ENCODE peak calls at places on chromosomes 16 and 17, in five cellular contexts. One of them, this sample, is unnamed. For H3K4me1, the result is how much of the 10 kb centered on the place peaks cover.

GRCh38 chr17:34712481-34713195 is 133.3 kb downstream of the TMEM132E start:
- DNase-seq in mucosa of descending colon: no peak
- DNase-seq in HepG2: no peak
- DNase-seq in heart right ventricle: no peak
- DNase-seq in neural progenitor cell: no peak
- DNase-seq in this sample: no peak

GRCh38 chr16:53545433-53545832 is 42.4 kb upstream of the AKTIP start:
- DNase-seq in mucosa of descending colon: no peak
- DNase-seq in HepG2: peak
- DNase-seq in heart right ventricle: no peak
- DNase-seq in neural progenitor cell: no peak
- DNase-seq in this sample: no peak

GRCh38 chr16:2913603-2914002 is 1.9 kb downstream of the FLYWCH1 start:
- DNase-seq in mucosa of descending colon: no peak
- DNase-seq in HepG2: no peak
- DNase-seq in heart right ventricle: no peak
- DNase-seq in neural progenitor cell: no peak
- DNase-seq in this sample: no peak

GRCh38 chr16:69865701-69866100 is 85.4 kb upstream of the CLEC18A start:
- DNase-seq in mucosa of descending colon: no peak
- DNase-seq in HepG2: peak
- DNase-seq in heart right ventricle: no peak
- DNase-seq in neural progenitor cell: peak
- DNase-seq in this sample: no peak

GRCh38 chr17:3019761-3020160 is 43.6 kb downstream of the OR1D5 start:
- DNase-seq in mucosa of descending colon: peak
- DNase-seq in HepG2: no peak
- DNase-seq in heart right ventricle: no peak
- DNase-seq in neural progenitor cell: no peak
- DNase-seq in this sample: no peak

GRCh38 chr17:49746791-49747490 is 17.0 kb downstream of the FAM117A start:
- DNase-seq in mucosa of descending colon: no peak
- DNase-seq in HepG2: no peak
- DNase-seq in heart right ventricle: no peak
- DNase-seq in neural progenitor cell: no peak
- DNase-seq in this sample: no peak

GRCh38 chr17:35849469-35850348 is 19.0 kb downstream of the HEATR9 start:
- DNase-seq in mucosa of descending colon: no peak
- DNase-seq in HepG2: peak
- DNase-seq in heart right ventricle: no peak
- DNase-seq in neural progenitor cell: peak
- DNase-seq in this sample: peak

GRCh38 chr16:975313-975690 is 4.5 kb upstream of the LMF1 start:
- DNase-seq in mucosa of descending colon: no peak
- DNase-seq in HepG2: no peak
- DNase-seq in heart right ventricle: no peak
- DNase-seq in neural progenitor cell: no peak
- DNase-seq in this sample: no peak

GRCh38 chr16:21283521-21284289 is 5.6 kb upstream of the CRYM start:
- DNase-seq in mucosa of descending colon: peak
- DNase-seq in HepG2: peak
- DNase-seq in heart right ventricle: peak
- DNase-seq in neural progenitor cell: peak
- DNase-seq in this sample: peak

GRCh38 chr17:46832945-46833839 is 14.7 kb upstream of the WNT3 start:
- DNase-seq in mucosa of descending colon: no peak
- DNase-seq in HepG2: peak
- DNase-seq in heart right ventricle: no peak
- DNase-seq in neural progenitor cell: peak
- DNase-seq in this sample: no peak

GRCh38 chr16:4360538-4361021 is 9.5 kb upstream of the PAM16 start:
- DNase-seq in mucosa of descending colon: no peak
- DNase-seq in HepG2: no peak
- DNase-seq in heart right ventricle: peak
- DNase-seq in neural progenitor cell: peak
- DNase-seq in this sample: peak

GRCh38 chr17:39787038-39787437 is 49.3 kb downstream of the GRB7 start:
- DNase-seq in mucosa of descending colon: no peak
- DNase-seq in HepG2: no peak
- DNase-seq in heart right ventricle: no peak
- DNase-seq in neural progenitor cell: no peak
- DNase-seq in this sample: no peak

GRCh38 chr17:28711723-28712036 is at the start of gene PROCA1:
- DNase-seq in mucosa of descending colon: no peak
- DNase-seq in HepG2: no peak
- DNase-seq in heart right ventricle: no peak
- DNase-seq in neural progenitor cell: no peak
- DNase-seq in this sample: no peak

GRCh38 chr17:32157225-32157624 is 14.9 kb downstream of the RHOT1 start:
- DNase-seq in mucosa of descending colon: no peak
- DNase-seq in HepG2: no peak
- DNase-seq in heart right ventricle: no peak
- DNase-seq in neural progenitor cell: no peak
- DNase-seq in this sample: no peak

GRCh38 chr16:81826523-81826922 is 47.4 kb downstream of the PLCG2 start:
- DNase-seq in mucosa of descending colon: no peak
- DNase-seq in HepG2: no peak
- DNase-seq in heart right ventricle: no peak
- DNase-seq in neural progenitor cell: no peak
- DNase-seq in this sample: no peak

GRCh38 chr17:61486135-61487120 is 34.2 kb downstream of the TBX4 start:
- DNase-seq in mucosa of descending colon: no peak
- DNase-seq in HepG2: no peak
- DNase-seq in heart right ventricle: no peak
- DNase-seq in neural progenitor cell: peak
- DNase-seq in this sample: no peak

GRCh38 chr16:52721331-52721730 is 174.4 kb upstream of the TOX3 start:
- DNase-seq in mucosa of descending colon: no peak
- DNase-seq in HepG2: no peak
- DNase-seq in heart right ventricle: no peak
- DNase-seq in neural progenitor cell: no peak
- DNase-seq in this sample: no peak

GRCh38 chr17:75181608-75182318 is 996 bp downstream of the SUMO2 start:
- DNase-seq in mucosa of descending colon: peak
- DNase-seq in HepG2: no peak
- DNase-seq in heart right ventricle: no peak
- DNase-seq in neural progenitor cell: peak
- DNase-seq in this sample: no peak

GRCh38 chr16:53465606-53466290 is 31.5 kb downstream of the RBL2 start:
- DNase-seq in mucosa of descending colon: no peak
- DNase-seq in HepG2: no peak
- DNase-seq in heart right ventricle: no peak
- DNase-seq in neural progenitor cell: no peak
- DNase-seq in this sample: no peak

GRCh38 chr17:45114117-45114932 is 18.0 kb downstream of the PLCD3 start:
- DNase-seq in mucosa of descending colon: no peak
- DNase-seq in HepG2: no peak
- DNase-seq in heart right ventricle: no peak
- DNase-seq in neural progenitor cell: no peak
- DNase-seq in this sample: no peak

GRCh38 chr16:89013692-89014455 is 36.9 kb upstream of the CBFA2T3 start:
- DNase-seq in mucosa of descending colon: peak
- DNase-seq in HepG2: no peak
- DNase-seq in heart right ventricle: no peak
- DNase-seq in neural progenitor cell: no peak
- DNase-seq in this sample: no peak

GRCh38 chr17:77882481-77883212 is 75.9 kb upstream of the TNRC6C start:
- DNase-seq in mucosa of descending colon: peak
- DNase-seq in HepG2: peak
- DNase-seq in heart right ventricle: peak
- DNase-seq in neural progenitor cell: no peak
- DNase-seq in this sample: no peak
- H3K4me1 ChIP-seq in mucosa of descending colon: under half
- H3K4me1 ChIP-seq in HepG2: under half
- H3K4me1 ChIP-seq in heart right ventricle: half or more
- H3K4me1 ChIP-seq in neural progenitor cell: under half
- H3K4me1 ChIP-seq in this sample: under half

GRCh38 chr17:7060165-7060890 is 16.4 kb upstream of the SLC16A11 start:
- DNase-seq in mucosa of descending colon: no peak
- DNase-seq in HepG2: peak
- DNase-seq in heart right ventricle: no peak
- DNase-seq in neural progenitor cell: no peak
- DNase-seq in this sample: no peak
- H3K4me3 ChIP-seq in mucosa of descending colon: no peak
- H3K4me3 ChIP-seq in HepG2: no peak
- H3K4me3 ChIP-seq in heart right ventricle: no peak
- H3K4me3 ChIP-seq in neural progenitor cell: no peak
- H3K4me3 ChIP-seq in this sample: no peak

GRCh38 chr16:87856796-87857228 is 12.5 kb downstream of the SLC7A5 start:
- DNase-seq in mucosa of descending colon: no peak
- DNase-seq in HepG2: peak
- DNase-seq in heart right ventricle: no peak
- DNase-seq in neural progenitor cell: no peak
- DNase-seq in this sample: no peak

GRCh38 chr16:87864331-87864989 is 4.8 kb downstream of the SLC7A5 start:
- DNase-seq in mucosa of descending colon: no peak
- DNase-seq in HepG2: no peak
- DNase-seq in heart right ventricle: no peak
- DNase-seq in neural progenitor cell: no peak
- DNase-seq in this sample: no peak

GRCh38 chr16:87855852-87856715 is 13.2 kb downstream of the SLC7A5 start:
- DNase-seq in mucosa of descending colon: peak
- DNase-seq in HepG2: peak
- DNase-seq in heart right ventricle: peak
- DNase-seq in neural progenitor cell: no peak
- DNase-seq in this sample: no peak

GRCh38 chr16:87854907-87855683 is 14.2 kb downstream of the SLC7A5 start:
- DNase-seq in mucosa of descending colon: no peak
- DNase-seq in HepG2: no peak
- DNase-seq in heart right ventricle: no peak
- DNase-seq in neural progenitor cell: no peak
- DNase-seq in this sample: no peak

GRCh38 chr16:87860553-87861299 is 8.6 kb downstream of the SLC7A5 start:
- DNase-seq in mucosa of descending colon: no peak
- DNase-seq in HepG2: peak
- DNase-seq in heart right ventricle: no peak
- DNase-seq in neural progenitor cell: no peak
- DNase-seq in this sample: no peak
- H3K4me1 ChIP-seq in mucosa of descending colon: under half
- H3K4me1 ChIP-seq in HepG2: half or more
- H3K4me1 ChIP-seq in heart right ventricle: under half
- H3K4me1 ChIP-seq in neural progenitor cell: under half
- H3K4me1 ChIP-seq in this sample: under half

GRCh38 chr16:49833796-49834195 is 22.1 kb downstream of the ZNF423 start:
- DNase-seq in mucosa of descending colon: no peak
- DNase-seq in HepG2: no peak
- DNase-seq in heart right ventricle: peak
- DNase-seq in neural progenitor cell: no peak
- DNase-seq in this sample: no peak
- H3K4me3 ChIP-seq in mucosa of descending colon: no peak
- H3K4me3 ChIP-seq in HepG2: no peak
- H3K4me3 ChIP-seq in heart right ventricle: no peak
- H3K4me3 ChIP-seq in neural progenitor cell: no peak
- H3K4me3 ChIP-seq in this sample: no peak

GRCh38 chr16:8510160-8510559 is 80.2 kb downstream of the TMEM114 start:
- DNase-seq in mucosa of descending colon: no peak
- DNase-seq in HepG2: no peak
- DNase-seq in heart right ventricle: no peak
- DNase-seq in neural progenitor cell: no peak
- DNase-seq in this sample: no peak

GRCh38 chr16:8517280-8517679 is 73.0 kb downstream of the TMEM114 start:
- DNase-seq in mucosa of descending colon: no peak
- DNase-seq in HepG2: no peak
- DNase-seq in heart right ventricle: no peak
- DNase-seq in neural progenitor cell: no peak
- DNase-seq in this sample: no peak

GRCh38 chr16:8512941-8513624 is 77.2 kb downstream of the TMEM114 start:
- DNase-seq in mucosa of descending colon: no peak
- DNase-seq in HepG2: no peak
- DNase-seq in heart right ventricle: no peak
- DNase-seq in neural progenitor cell: no peak
- DNase-seq in this sample: no peak

GRCh38 chr16:8516471-8516870 is 73.8 kb downstream of the TMEM114 start:
- DNase-seq in mucosa of descending colon: no peak
- DNase-seq in HepG2: no peak
- DNase-seq in heart right ventricle: no peak
- DNase-seq in neural progenitor cell: no peak
- DNase-seq in this sample: no peak

GRCh38 chr16:8511464-8511863 is 78.8 kb downstream of the TMEM114 start:
- DNase-seq in mucosa of descending colon: no peak
- DNase-seq in HepG2: no peak
- DNase-seq in heart right ventricle: no peak
- DNase-seq in neural progenitor cell: no peak
- DNase-seq in this sample: no peak
- H3K4me1 ChIP-seq in mucosa of descending colon: under half
- H3K4me1 ChIP-seq in HepG2: under half
- H3K4me1 ChIP-seq in heart right ventricle: under half
- H3K4me1 ChIP-seq in neural progenitor cell: under half
- H3K4me1 ChIP-seq in this sample: under half